ENCODE peak calls at places on chromosomes 12 and 14, in nine cellular contexts. One of them, this sample, is unnamed.

GRCh38 chr12:64385468-64385867 is 5.1 kb downstream of the C12orf56 start:
- DNase-seq in activated CD4-positive, CD25-positive, alpha-beta regulatory T cell: no peak
- DNase-seq in EL: peak; percentile 70
- DNase-seq in Peyer's patch: no peak
- DNase-seq in HuH-7.5: no peak
- DNase-seq in HCT116: peak; percentile 47
- DNase-seq in heart left ventricle: no peak
- DNase-seq in mucosa of gallbladder: peak; percentile 76
- DNase-seq in RCC 7860: no peak
- DNase-seq in this sample: no peak

GRCh38 chr12:103166949-103167348 is 209.5 kb downstream of the ASCL1 start:
- DNase-seq in activated CD4-positive, CD25-positive, alpha-beta regulatory T cell: no peak
- DNase-seq in EL: no peak
- DNase-seq in Peyer's patch: no peak
- DNase-seq in HuH-7.5: no peak
- DNase-seq in HCT116: no peak
- DNase-seq in heart left ventricle: no peak
- DNase-seq in mucosa of gallbladder: no peak
- DNase-seq in RCC 7860: no peak
- DNase-seq in this sample: no peak

GRCh38 chr12:116343331-116343884 is 65.9 kb upstream of the MED13L start:
- DNase-seq in activated CD4-positive, CD25-positive, alpha-beta regulatory T cell: no peak
- DNase-seq in EL: no peak
- DNase-seq in Peyer's patch: no peak
- DNase-seq in HuH-7.5: no peak
- DNase-seq in HCT116: no peak
- DNase-seq in heart left ventricle: no peak
- DNase-seq in mucosa of gallbladder: no peak
- DNase-seq in RCC 7860: no peak
- DNase-seq in this sample: no peak

GRCh38 chr14:57982802-57983201 is 116.9 kb upstream of the SLC35F4 start:
- DNase-seq in activated CD4-positive, CD25-positive, alpha-beta regulatory T cell: no peak
- DNase-seq in EL: no peak
- DNase-seq in Peyer's patch: no peak
- DNase-seq in HuH-7.5: no peak
- DNase-seq in HCT116: no peak
- DNase-seq in heart left ventricle: no peak
- DNase-seq in mucosa of gallbladder: peak; percentile 22
- DNase-seq in RCC 7860: no peak
- DNase-seq in this sample: peak; percentile 29

GRCh38 chr12:131500564-131500963 is 210.3 kb upstream of the SFSWAP start:
- DNase-seq in activated CD4-positive, CD25-positive, alpha-beta regulatory T cell: no peak
- DNase-seq in EL: no peak
- DNase-seq in Peyer's patch: no peak
- DNase-seq in HuH-7.5: no peak
- DNase-seq in HCT116: no peak
- DNase-seq in heart left ventricle: no peak
- DNase-seq in mucosa of gallbladder: no peak
- DNase-seq in RCC 7860: no peak
- DNase-seq in this sample: no peak

GRCh38 chr14:22314183-22314820 is 274.7 kb downstream of the DAD1 start:
- DNase-seq in activated CD4-positive, CD25-positive, alpha-beta regulatory T cell: no peak
- DNase-seq in EL: peak; percentile 47
- DNase-seq in Peyer's patch: no peak
- DNase-seq in HuH-7.5: peak; percentile 29
- DNase-seq in HCT116: peak; percentile 60
- DNase-seq in heart left ventricle: no peak
- DNase-seq in mucosa of gallbladder: no peak
- DNase-seq in RCC 7860: no peak
- DNase-seq in this sample: no peak

GRCh38 chr14:79496701-79497100 is 714.6 kb downstream of the DIO2 start:
- DNase-seq in activated CD4-positive, CD25-positive, alpha-beta regulatory T cell: no peak
- DNase-seq in EL: peak; percentile 45
- DNase-seq in Peyer's patch: no peak
- DNase-seq in HuH-7.5: no peak
- DNase-seq in HCT116: no peak
- DNase-seq in heart left ventricle: no peak
- DNase-seq in mucosa of gallbladder: no peak
- DNase-seq in RCC 7860: no peak
- DNase-seq in this sample: no peak

GRCh38 chr12:9651265-9651729 is 18.2 kb upstream of the CLEC2D start:
- DNase-seq in activated CD4-positive, CD25-positive, alpha-beta regulatory T cell: no peak
- DNase-seq in EL: peak; percentile 86
- DNase-seq in Peyer's patch: no peak
- DNase-seq in HuH-7.5: no peak
- DNase-seq in HCT116: no peak
- DNase-seq in heart left ventricle: peak; percentile 26
- DNase-seq in mucosa of gallbladder: no peak
- DNase-seq in RCC 7860: peak; percentile 43
- DNase-seq in this sample: no peak

GRCh38 chr12:108196319-108196718 is 67.2 kb downstream of the WSCD2 start:
- DNase-seq in activated CD4-positive, CD25-positive, alpha-beta regulatory T cell: no peak
- DNase-seq in EL: no peak
- DNase-seq in Peyer's patch: no peak
- DNase-seq in HuH-7.5: no peak
- DNase-seq in HCT116: no peak
- DNase-seq in heart left ventricle: no peak
- DNase-seq in mucosa of gallbladder: no peak
- DNase-seq in RCC 7860: no peak
- DNase-seq in this sample: no peak

GRCh38 chr12:96230646-96231045 is 36.5 kb downstream of the ELK3 start:
- DNase-seq in activated CD4-positive, CD25-positive, alpha-beta regulatory T cell: no peak
- DNase-seq in EL: no peak
- DNase-seq in Peyer's patch: no peak
- DNase-seq in HuH-7.5: no peak
- DNase-seq in HCT116: no peak
- DNase-seq in heart left ventricle: no peak
- DNase-seq in mucosa of gallbladder: no peak
- DNase-seq in RCC 7860: no peak
- DNase-seq in this sample: no peak

GRCh38 chr14:67442139-67442906 is 30.4 kb upstream of the PLEK2 start:
- DNase-seq in activated CD4-positive, CD25-positive, alpha-beta regulatory T cell: no peak
- DNase-seq in EL: no peak
- DNase-seq in Peyer's patch: no peak
- DNase-seq in HuH-7.5: no peak
- DNase-seq in HCT116: no peak
- DNase-seq in heart left ventricle: no peak
- DNase-seq in mucosa of gallbladder: no peak
- DNase-seq in RCC 7860: no peak
- DNase-seq in this sample: no peak

GRCh38 chr12:47282206-47282605 is 202.4 kb upstream of the AMIGO2 start:
- DNase-seq in activated CD4-positive, CD25-positive, alpha-beta regulatory T cell: no peak
- DNase-seq in EL: peak; percentile 15
- DNase-seq in Peyer's patch: no peak
- DNase-seq in HuH-7.5: no peak
- DNase-seq in HCT116: no peak
- DNase-seq in heart left ventricle: peak; percentile 45
- DNase-seq in mucosa of gallbladder: no peak
- DNase-seq in RCC 7860: no peak
- DNase-seq in this sample: no peak

GRCh38 chr12:116520801-116521471 is 38.2 kb upstream of the MAP1LC3B2 start:
- DNase-seq in activated CD4-positive, CD25-positive, alpha-beta regulatory T cell: no peak
- DNase-seq in EL: peak; percentile 51
- DNase-seq in Peyer's patch: no peak
- DNase-seq in HuH-7.5: no peak
- DNase-seq in HCT116: no peak
- DNase-seq in heart left ventricle: no peak
- DNase-seq in mucosa of gallbladder: no peak
- DNase-seq in RCC 7860: peak; percentile 78
- DNase-seq in this sample: no peak

GRCh38 chr12:1505151-1505450 is 89.3 kb downstream of the FBXL14 start:
- DNase-seq in activated CD4-positive, CD25-positive, alpha-beta regulatory T cell: no peak
- DNase-seq in EL: no peak
- DNase-seq in Peyer's patch: no peak
- DNase-seq in HuH-7.5: no peak
- DNase-seq in HCT116: no peak
- DNase-seq in heart left ventricle: no peak
- DNase-seq in mucosa of gallbladder: no peak
- DNase-seq in RCC 7860: no peak
- DNase-seq in this sample: no peak

GRCh38 chr12:80472912-80473500 is 29.0 kb downstream of the PTPRQ start:
- DNase-seq in activated CD4-positive, CD25-positive, alpha-beta regulatory T cell: no peak
- DNase-seq in EL: peak; percentile 74
- DNase-seq in Peyer's patch: no peak
- DNase-seq in HuH-7.5: no peak
- DNase-seq in HCT116: peak; percentile 53
- DNase-seq in heart left ventricle: no peak
- DNase-seq in mucosa of gallbladder: no peak
- DNase-seq in RCC 7860: peak; percentile 48
- DNase-seq in this sample: no peak

GRCh38 chr12:75986001-75986739 is 45.4 kb downstream of the PHLDA1 start:
- DNase-seq in activated CD4-positive, CD25-positive, alpha-beta regulatory T cell: no peak
- DNase-seq in EL: no peak
- DNase-seq in Peyer's patch: no peak
- DNase-seq in HuH-7.5: no peak
- DNase-seq in HCT116: no peak
- DNase-seq in heart left ventricle: no peak
- DNase-seq in mucosa of gallbladder: no peak
- DNase-seq in RCC 7860: no peak
- DNase-seq in this sample: no peak

GRCh38 chr12:105986779-105987686 is 151.7 kb downstream of the NUAK1 start:
- DNase-seq in activated CD4-positive, CD25-positive, alpha-beta regulatory T cell: no peak
- DNase-seq in EL: peak; percentile 87
- DNase-seq in Peyer's patch: no peak
- DNase-seq in HuH-7.5: no peak
- DNase-seq in HCT116: no peak
- DNase-seq in heart left ventricle: no peak
- DNase-seq in mucosa of gallbladder: no peak
- DNase-seq in RCC 7860: peak; percentile 56
- DNase-seq in this sample: no peak

This sample was measured in left ventricle myocardium superior.